ENCODE peak calls at places on chromosomes 1 and 21, in seven cellular contexts. One of them, this sample, is unnamed.

GRCh38 chr1:55536466-55536865 is 321.3 kb upstream of the USP24 start:
- DNase-seq in H1: no peak
- DNase-seq in SK-N-SH: no peak
- DNase-seq in GM12878: no peak
- DNase-seq in HepG2: no peak
- DNase-seq in HCT116: no peak
- DNase-seq in K562: no peak
- DNase-seq in this sample: no peak

GRCh38 chr1:100358210-100358609 is 5.9 kb downstream of the CDC14A start:
- DNase-seq in HCT116: no peak
- DNase-seq in GM12878: no peak
- DNase-seq in H1: no peak
- DNase-seq in SK-N-SH: peak
- DNase-seq in HepG2: no peak
- DNase-seq in K562: no peak
- DNase-seq in this sample: no peak

GRCh38 chr21:46323227-46323709 is 402 bp downstream of the C21orf58 start:
- DNase-seq in HepG2: no peak
- DNase-seq in H1: no peak
- DNase-seq in K562: no peak
- DNase-seq in HCT116: no peak
- DNase-seq in SK-N-SH: no peak
- DNase-seq in GM12878: no peak
- DNase-seq in this sample: no peak

GRCh38 chr21:42337830-42338729 is 12.7 kb downstream of the TFF2 start:
- DNase-seq in HCT116: no peak
- DNase-seq in H1: peak
- DNase-seq in K562: peak
- DNase-seq in SK-N-SH: peak
- DNase-seq in HepG2: peak
- DNase-seq in GM12878: no peak
- DNase-seq in this sample: peak

GRCh38 chr1:65395887-65396612 is 24.4 kb upstream of the LEPR start:
- DNase-seq in HepG2: no peak
- DNase-seq in HCT116: no peak
- DNase-seq in SK-N-SH: no peak
- DNase-seq in K562: no peak
- DNase-seq in GM12878: no peak
- DNase-seq in H1: no peak
- DNase-seq in this sample: no peak

GRCh38 chr1:203272633-203273205 is 32.6 kb upstream of the BTG2 start:
- DNase-seq in SK-N-SH: no peak
- DNase-seq in GM12878: no peak
- DNase-seq in HepG2: no peak
- DNase-seq in HCT116: no peak
- DNase-seq in H1: no peak
- DNase-seq in K562: no peak
- DNase-seq in this sample: no peak

GRCh38 chr1:204507317-204508105 is 8.7 kb upstream of the MDM4 start:
- DNase-seq in H1: peak
- DNase-seq in K562: peak
- DNase-seq in GM12878: no peak
- DNase-seq in HCT116: no peak
- DNase-seq in HepG2: peak
- DNase-seq in SK-N-SH: peak
- DNase-seq in this sample: peak

GRCh38 chr1:31891280-31891679 is 46.9 kb downstream of the PTP4A2 start:
- DNase-seq in GM12878: peak
- DNase-seq in HCT116: no peak
- DNase-seq in H1: no peak
- DNase-seq in HepG2: no peak
- DNase-seq in SK-N-SH: no peak
- DNase-seq in K562: no peak
- DNase-seq in this sample: no peak

GRCh38 chr1:53462213-53462612 is 3.0 kb downstream of the DMRTB1 start:
- DNase-seq in GM12878: no peak
- DNase-seq in SK-N-SH: no peak
- DNase-seq in K562: no peak
- DNase-seq in H1: no peak
- DNase-seq in HCT116: no peak
- DNase-seq in HepG2: no peak
- DNase-seq in this sample: no peak

GRCh38 chr1:153355445-153356071 is 2.1 kb upstream of the S100A9 start:
- DNase-seq in H1: peak
- DNase-seq in HepG2: peak
- DNase-seq in HCT116: peak
- DNase-seq in K562: peak
- DNase-seq in GM12878: no peak
- DNase-seq in SK-N-SH: peak
- DNase-seq in this sample: peak

GRCh38 chr1:24112381-24113169 is 640 bp upstream of the MYOM3 start:
- DNase-seq in GM12878: no peak
- DNase-seq in SK-N-SH: peak
- DNase-seq in HepG2: peak
- DNase-seq in H1: peak
- DNase-seq in K562: peak
- DNase-seq in HCT116: peak
- DNase-seq in this sample: peak

GRCh38 chr1:150551049-150551783 is 2.0 kb downstream of the ADAMTSL4 start:
- DNase-seq in HCT116: no peak
- DNase-seq in GM12878: no peak
- DNase-seq in K562: no peak
- DNase-seq in HepG2: no peak
- DNase-seq in H1: no peak
- DNase-seq in SK-N-SH: no peak
- DNase-seq in this sample: no peak

GRCh38 chr21:42004406-42005199 is 5.6 kb downstream of the ZBTB21 start:
- DNase-seq in SK-N-SH: no peak
- DNase-seq in GM12878: no peak
- DNase-seq in K562: no peak
- DNase-seq in HCT116: no peak
- DNase-seq in HepG2: no peak
- DNase-seq in H1: peak
- DNase-seq in this sample: no peak

GRCh38 chr1:182041615-182042014 is 19.9 kb downstream of the ZNF648 start:
- DNase-seq in SK-N-SH: no peak
- DNase-seq in GM12878: no peak
- DNase-seq in HepG2: no peak
- DNase-seq in H1: no peak
- DNase-seq in HCT116: no peak
- DNase-seq in K562: no peak
- DNase-seq in this sample: no peak

GRCh38 chr1:150973826-150974579 is 632 bp downstream of the CERS2 start:
- DNase-seq in HepG2: no peak
- DNase-seq in SK-N-SH: peak
- DNase-seq in GM12878: no peak
- DNase-seq in K562: peak
- DNase-seq in H1: peak
- DNase-seq in HCT116: no peak
- DNase-seq in this sample: peak

GRCh38 chr1:240987928-240988327 is 369.1 kb downstream of the RGS7 start:
- DNase-seq in HCT116: no peak
- DNase-seq in HepG2: no peak
- DNase-seq in SK-N-SH: no peak
- DNase-seq in H1: no peak
- DNase-seq in GM12878: no peak
- DNase-seq in K562: no peak
- DNase-seq in this sample: no peak

GRCh38 chr1:4837752-4838151 is 183.3 kb downstream of the AJAP1 start:
- DNase-seq in HepG2: no peak
- DNase-seq in GM12878: no peak
- DNase-seq in SK-N-SH: no peak
- DNase-seq in H1: no peak
- DNase-seq in K562: no peak
- DNase-seq in HCT116: no peak
- DNase-seq in this sample: no peak

GRCh38 chr1:100363831-100364230 is 11.5 kb downstream of the CDC14A start:
- DNase-seq in SK-N-SH: no peak
- DNase-seq in H1: no peak
- DNase-seq in GM12878: no peak
- DNase-seq in HCT116: no peak
- DNase-seq in K562: no peak
- DNase-seq in HepG2: no peak
- DNase-seq in this sample: no peak

GRCh38 chr1:23558140-23558871 is 995 bp downstream of the ID3 start:
- DNase-seq in SK-N-SH: peak
- DNase-seq in K562: peak
- DNase-seq in HCT116: peak
- DNase-seq in H1: no peak
- DNase-seq in GM12878: no peak
- DNase-seq in HepG2: peak
- DNase-seq in this sample: no peak

GRCh38 chr1:147618771-147619170 is 51.6 kb downstream of the ACP6 start:
- DNase-seq in H1: no peak
- DNase-seq in HepG2: no peak
- DNase-seq in K562: no peak
- DNase-seq in HCT116: no peak
- DNase-seq in SK-N-SH: no peak
- DNase-seq in GM12878: no peak
- DNase-seq in this sample: no peak

GRCh38 chr1:85297855-85298629 is 21.6 kb upstream of the BCL10 start:
- DNase-seq in K562: no peak
- DNase-seq in H1: no peak
- DNase-seq in GM12878: peak
- DNase-seq in HCT116: peak
- DNase-seq in HepG2: peak
- DNase-seq in SK-N-SH: no peak
- DNase-seq in this sample: peak

GRCh38 chr1:192565946-192566345 is 9.6 kb upstream of the RGS1 start:
- DNase-seq in GM12878: no peak
- DNase-seq in HepG2: no peak
- DNase-seq in SK-N-SH: no peak
- DNase-seq in H1: no peak
- DNase-seq in K562: no peak
- DNase-seq in HCT116: no peak
- DNase-seq in this sample: no peak

GRCh38 chr1:84148758-84149157 is 4.7 kb downstream of the PRKACB start:
- DNase-seq in SK-N-SH: no peak
- DNase-seq in HCT116: no peak
- DNase-seq in HepG2: no peak
- DNase-seq in K562: no peak
- DNase-seq in H1: no peak
- DNase-seq in GM12878: no peak
- DNase-seq in this sample: no peak
- TF ChIP-seq JUND in SK-N-SH: no peak
- TF ChIP-seq JUND in HCT116: no peak
- TF ChIP-seq JUND in HepG2: no peak
- TF ChIP-seq JUND in K562: no peak
- TF ChIP-seq JUND in H1: no peak
- TF ChIP-seq JUND in GM12878: no peak
- TF ChIP-seq JUND in this sample: no peak

DNA sequence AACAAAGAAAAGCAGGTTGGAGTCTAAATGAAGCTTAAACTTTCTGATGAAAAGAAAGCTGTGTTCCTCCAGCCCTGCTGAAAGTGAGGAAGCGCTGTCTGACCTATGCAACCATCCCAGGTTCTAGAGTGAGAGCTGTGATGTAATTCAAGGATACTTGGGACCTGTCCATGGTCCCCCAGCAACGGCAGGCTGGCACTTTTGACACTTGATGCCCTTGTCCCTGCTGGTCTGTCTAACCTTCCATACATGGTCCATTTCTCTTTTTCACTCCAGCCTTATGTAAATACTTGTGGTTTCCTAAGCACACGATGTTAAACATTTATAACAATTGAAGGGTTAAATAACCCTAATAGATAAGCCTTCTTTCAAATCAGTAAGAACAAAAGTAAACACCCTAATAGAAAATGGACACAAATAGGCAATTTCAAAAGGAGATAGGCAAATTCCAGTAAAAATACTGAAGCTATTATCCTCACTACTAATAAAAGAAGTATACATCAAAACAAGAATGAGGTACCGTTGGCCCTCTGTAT is 17.7 kb upstream of the KDM4A start:
- DNase-seq in GM12878: no peak
- DNase-seq in SK-N-SH: no peak
- DNase-seq in HCT116: no peak
- DNase-seq in K562: peak
- DNase-seq in H1: no peak
- DNase-seq in HepG2: peak
- DNase-seq in this sample: no peak
- TF ChIP-seq JUND in GM12878: no peak
- TF ChIP-seq JUND in SK-N-SH: no peak
- TF ChIP-seq JUND in HCT116: no peak
- TF ChIP-seq JUND in K562: no peak
- TF ChIP-seq JUND in H1: no peak
- TF ChIP-seq JUND in HepG2: no peak
- TF ChIP-seq JUND in this sample: no peak

GRCh38 chr1:78176448-78176847 is 130.7 kb downstream of the GIPC2 start:
- DNase-seq in HCT116: no peak
- DNase-seq in K562: no peak
- DNase-seq in HepG2: no peak
- DNase-seq in SK-N-SH: no peak
- DNase-seq in GM12878: no peak
- DNase-seq in H1: no peak
- DNase-seq in this sample: no peak

GRCh38 chr1:78168306-78168705 is 122.5 kb downstream of the GIPC2 start:
- DNase-seq in GM12878: no peak
- DNase-seq in HCT116: no peak
- DNase-seq in H1: no peak
- DNase-seq in SK-N-SH: no peak
- DNase-seq in HepG2: no peak
- DNase-seq in K562: no peak
- DNase-seq in this sample: no peak

GRCh38 chr1:78170845-78171244 is 125.1 kb downstream of the GIPC2 start:
- DNase-seq in HepG2: no peak
- DNase-seq in GM12878: no peak
- DNase-seq in H1: no peak
- DNase-seq in SK-N-SH: no peak
- DNase-seq in K562: no peak
- DNase-seq in HCT116: no peak
- DNase-seq in this sample: no peak

GRCh38 chr1:78177708-78178270 is 132.0 kb downstream of the GIPC2 start:
- DNase-seq in H1: no peak
- DNase-seq in GM12878: no peak
- DNase-seq in SK-N-SH: no peak
- DNase-seq in HCT116: no peak
- DNase-seq in K562: no peak
- DNase-seq in HepG2: no peak
- DNase-seq in this sample: no peak

GRCh38 chr1:78171736-78172590 is 126.2 kb downstream of the GIPC2 start:
- DNase-seq in H1: no peak
- DNase-seq in K562: no peak
- DNase-seq in GM12878: no peak
- DNase-seq in HepG2: no peak
- DNase-seq in HCT116: no peak
- DNase-seq in SK-N-SH: no peak
- DNase-seq in this sample: no peak
- TF ChIP-seq JUND in H1: no peak
- TF ChIP-seq JUND in K562: no peak
- TF ChIP-seq JUND in GM12878: no peak
- TF ChIP-seq JUND in HepG2: no peak
- TF ChIP-seq JUND in HCT116: no peak
- TF ChIP-seq JUND in SK-N-SH: peak
- TF ChIP-seq JUND in this sample: no peak

DNA sequence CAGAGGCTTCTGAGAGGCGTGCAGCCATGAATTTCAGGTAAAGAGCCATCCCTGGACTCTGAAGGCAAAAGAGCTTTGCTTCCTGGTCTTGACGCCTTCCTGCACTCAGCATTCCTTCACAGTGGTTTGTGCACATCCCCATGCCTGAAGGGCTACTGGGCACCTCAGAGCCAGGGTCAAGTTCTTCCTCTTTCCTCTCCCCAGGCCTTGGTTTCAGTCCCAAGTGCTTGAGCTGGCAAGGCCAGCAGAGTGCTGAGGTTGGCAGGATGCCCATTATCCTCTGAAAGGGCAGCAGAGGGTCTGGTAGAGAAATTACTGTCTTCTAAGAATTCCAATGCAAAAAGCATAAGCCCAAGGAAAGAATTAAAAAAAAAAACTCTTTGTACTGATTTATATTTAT is 1064.9 kb downstream of the TTLL7 start:
- DNase-seq in HepG2: no peak
- DNase-seq in H1: no peak
- DNase-seq in GM12878: no peak
- DNase-seq in K562: no peak
- DNase-seq in HCT116: no peak
- DNase-seq in SK-N-SH: peak
- DNase-seq in this sample: no peak
- TF ChIP-seq JUND in HepG2: no peak
- TF ChIP-seq JUND in H1: no peak
- TF ChIP-seq JUND in GM12878: no peak
- TF ChIP-seq JUND in K562: no peak
- TF ChIP-seq JUND in HCT116: no peak
- TF ChIP-seq JUND in SK-N-SH: no peak
- TF ChIP-seq JUND in this sample: no peak